ENCODE peak calls at places on chromosomes 5 and 9, in ten cellular contexts. Z is AG10803, Y is gastrocnemius medialis, E is GM13977, N is psoas muscle, H is tibial artery, P is testis, J is brain microvascular endothelial cell, C is stomach, V is bronchial epithelial cell. R is an unnamed sample.
A peak's percentile ranks its signal among the peaks of the same experiment; 100 is the strongest.

GRCh38 chr5:152689275-152689711 is 284.2 kb upstream of the NMUR2 start:
- DNase-seq in E (no peak), N (no peak), P (no peak), Y (no peak), H (no peak), J (no peak), V (peak; percentile 2), C (no peak), Z (no peak), R (peak; percentile 28)

GRCh38 chr9:120066315-120066714 is 513.7 kb downstream of the CDK5RAP2 start:
- DNase-seq in V (no peak), E (no peak), Z (peak; percentile 62), H (no peak), J (no peak), C (no peak), Y (no peak), P (no peak), N (no peak), R (no peak)

GRCh38 chr5:159749146-159749545 is 167.1 kb upstream of the ADRA1B start:
- DNase-seq in J (no peak), Z (peak; percentile 31), P (no peak), E (no peak), N (no peak), C (no peak), H (no peak), Y (no peak), V (peak; percentile 72), R (no peak)

GRCh38 chr5:69206528-69207190 is 17.3 kb downstream of the CENPH start:
- DNase-seq in Z (no peak), N (no peak), J (peak; percentile 20), E (no peak), P (no peak), Y (no peak), C (peak; percentile 38), H (no peak), V (peak; percentile 80), R (no peak)

GRCh38 chr5:57779383-57780223 is 297.0 kb upstream of the ACTBL2 start:
- DNase-seq in V (peak; percentile 66), H (no peak), Y (peak; percentile 10), Z (peak; percentile 74), P (peak; percentile 57), J (peak; percentile 81), E (peak; percentile 16), C (no peak), N (no peak), R (peak; percentile 32)

GRCh38 chr5:80141147-80141671 is 106.1 kb downstream of the THBS4 start:
- DNase-seq in P (peak; percentile 93), N (peak; percentile 94), E (no peak), V (no peak), H (peak; percentile 89), Y (peak; percentile 89), J (peak; percentile 16), C (peak; percentile 42), Z (peak; percentile 94), R (peak; percentile 89)

GRCh38 chr5:172646716-172647285 is 5.7 kb downstream of the NEURL1B start:
- DNase-seq in Y (no peak), E (no peak), N (no peak), J (peak; percentile 36), Z (no peak), C (no peak), P (peak; percentile 68), H (peak; percentile 79), V (peak; percentile 26), R (peak; percentile 70)

GRCh38 chr5:148393390-148393741 is 9.6 kb downstream of the FBXO38 start:
- DNase-seq in V (no peak), J (no peak), P (no peak), E (no peak), Y (no peak), N (no peak), H (no peak), Z (no peak), C (no peak), R (peak; percentile 30)

GRCh38 chr5:43603535-43604363 is 769 bp downstream of the NNT start:
- DNase-seq in Z (peak; percentile 46), C (peak; percentile 83), H (peak; percentile 90), N (peak; percentile 95), J (peak; percentile 12), Y (peak; percentile 93), V (no peak), E (peak; percentile 59), P (peak; percentile 86), R (peak; percentile 52)

GRCh38 chr9:88965473-88965872 is 25.8 kb upstream of the S1PR3 start:
- DNase-seq in E (no peak), N (no peak), V (no peak), C (no peak), J (no peak), Z (no peak), H (no peak), P (peak; percentile 2), Y (no peak), R (no peak)

GRCh38 chr9:88959727-88960469 is 31.4 kb upstream of the S1PR3 start:
- DNase-seq in E (no peak), H (no peak), P (no peak), J (no peak), C (no peak), Y (no peak), Z (no peak), V (no peak), N (no peak), R (no peak)

GRCh38 chr9:88957526-88957925 is 33.7 kb upstream of the S1PR3 start:
- DNase-seq in P (no peak), Z (no peak), Y (no peak), C (no peak), J (no peak), V (no peak), N (no peak), H (no peak), E (no peak), R (no peak)

DNA sequence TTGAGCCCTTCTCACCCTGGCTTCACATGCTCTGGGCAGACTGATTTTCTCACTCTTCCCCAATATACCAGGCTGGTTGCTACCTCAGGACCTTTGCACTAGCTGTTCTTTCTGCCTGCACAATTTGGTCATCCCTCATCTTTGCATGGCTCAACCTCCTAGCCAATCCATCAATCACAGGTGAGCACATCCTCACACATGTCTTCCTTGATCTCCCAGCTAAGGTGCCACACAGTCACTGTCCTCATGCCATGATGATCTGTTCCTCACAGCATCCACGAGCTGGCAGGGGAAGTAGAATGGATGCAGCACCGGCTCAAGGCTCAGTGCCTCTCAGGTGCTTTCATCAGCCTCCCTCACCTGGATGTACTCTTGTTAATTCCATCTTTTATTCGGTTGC is 30.6 kb upstream of the S1PR3 start:
- DNase-seq in H (no peak), Y (no peak), C (no peak), N (no peak), V (no peak), Z (no peak), E (no peak), P (no peak), J (no peak), R (no peak)
- TF ChIP-seq CTCF in H (no peak), Y (no peak), C (no peak), N (no peak), V (no peak), Z (no peak), E (no peak), P (no peak), J (no peak), R (no peak)

GRCh38 chr9:133094842-133095393 is 26.1 kb downstream of the RALGDS start:
- DNase-seq in P (no peak), E (no peak), Z (no peak), H (no peak), J (no peak), V (no peak), N (no peak), C (no peak), Y (no peak), R (no peak)
- TF ChIP-seq CTCF in P (no peak), E (no peak), Z (no peak), H (no peak), J (no peak), V (no peak), N (no peak), C (no peak), Y (no peak), R (peak; percentile 23)

GRCh38 chr5:138543730-138544104 is 681 bp upstream of the ETF1 start:
- DNase-seq in H (no peak), E (peak; percentile 62), J (no peak), P (no peak), V (no peak), Y (no peak), N (no peak), Z (no peak), C (no peak), R (no peak)

GRCh38 chr5:138541511-138541910 is 1.5 kb downstream of the ETF1 start:
- DNase-seq in C (no peak), N (no peak), Z (peak; percentile 69), J (no peak), P (no peak), H (no peak), V (no peak), Y (no peak), E (no peak), R (no peak)

GRCh38 chr5:138542120-138542955 is 698 bp downstream of the ETF1 start:
- DNase-seq in H (no peak), Z (no peak), P (no peak), J (no peak), C (peak; percentile 27), N (no peak), Y (peak; percentile 5), V (no peak), E (no peak), R (no peak)

GRCh38 chr5:138544171-138545134 is 1.4 kb upstream of the ETF1 start:
- DNase-seq in Y (peak; percentile 37), H (no peak), C (no peak), E (no peak), J (peak; percentile 13), Z (peak; percentile 29), N (peak; percentile 70), P (peak; percentile 34), V (peak; percentile 63), R (no peak)

DNA sequence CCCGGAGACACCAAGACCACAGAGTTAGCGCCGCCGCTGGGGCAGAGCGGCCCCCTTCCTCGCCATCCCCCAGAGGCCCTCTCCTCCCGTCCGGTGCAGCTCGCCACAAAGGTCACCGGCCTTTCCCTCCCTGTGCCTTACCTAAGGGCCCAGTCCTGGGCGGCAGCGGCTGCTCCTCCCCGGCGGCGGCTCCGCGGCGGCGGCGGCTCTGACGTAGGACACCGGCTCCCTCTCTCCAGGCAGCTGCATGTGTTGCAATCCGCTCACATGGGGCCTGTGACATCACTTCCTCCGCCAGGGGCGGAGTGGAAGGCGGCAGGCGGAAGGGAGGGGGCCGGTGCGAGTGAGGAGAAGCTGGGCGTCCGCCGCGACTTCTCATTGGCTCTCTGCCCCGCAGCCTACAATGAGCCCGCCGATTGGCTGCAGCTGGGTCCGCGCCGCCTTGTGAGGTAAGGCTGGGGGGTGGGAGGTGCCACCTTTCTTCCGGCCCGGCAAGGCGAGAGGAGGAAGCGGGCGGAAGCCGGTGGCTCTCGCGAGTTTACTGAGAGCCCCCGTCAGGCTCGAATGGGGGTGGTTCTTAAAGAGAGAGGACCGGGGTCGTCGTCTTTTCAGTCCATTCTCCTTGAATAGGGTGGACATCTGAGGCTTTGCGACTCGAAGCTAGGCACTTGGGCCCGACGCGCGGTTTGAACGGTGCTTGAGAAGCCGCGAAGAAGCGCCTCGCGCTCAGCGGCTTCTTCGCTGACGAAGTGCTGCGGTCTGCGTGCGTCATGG is at the start of gene ETF1:
- DNase-seq in H (peak; percentile 100), C (peak; percentile 100), Y (peak; percentile 100), E (peak; percentile 97), V (peak; percentile 96), P (peak; percentile 100), Z (peak; percentile 100), J (peak; percentile 100), N (peak; percentile 100), R (peak; percentile 100)
- TF ChIP-seq CTCF in H (no peak), C (peak; percentile 10), Y (peak; percentile 17), E (no peak), V (no peak), P (peak; percentile 34), Z (no peak), J (no peak), N (no peak), R (no peak)

GRCh38 chr9:129612123-129612522 is 8.8 kb downstream of the C9orf50 start:
- DNase-seq in V (no peak), N (no peak), C (no peak), J (no peak), P (no peak), Z (no peak), H (no peak), Y (no peak), E (no peak), R (no peak)
- TF ChIP-seq CTCF in V (no peak), N (no peak), C (no peak), J (no peak), P (no peak), Z (no peak), H (no peak), Y (no peak), E (no peak), R (no peak)

R was measured in H9.